ENCODE peak calls at places on chromosomes 16 and 17, in nine cellular contexts. E, F, C, O, P, S, K, J and N are unnamed samples.

GRCh38 chr16:53745126-53745525 is 41.2 kb downstream of the FTO start:
- DNase-seq in S (no peak), C (no peak), F (no peak), K (no peak), P (no peak), O (no peak), J (no peak), E (no peak), N (no peak)

GRCh38 chr16:70706948-70707465 is 21.2 kb upstream of the MTSS2 start:
- DNase-seq in F (no peak), K (no peak), S (no peak), O (no peak), E (no peak), J (no peak), C (no peak), P (no peak), N (no peak)

GRCh38 chr16:25411376-25412081 is 153.9 kb upstream of the ZKSCAN2 start:
- DNase-seq in P (no peak), O (no peak), K (no peak), J (no peak), E (no peak), S (no peak), C (no peak), F (peak; percentile 35), N (no peak)

GRCh38 chr17:48002208-48002919 is 31.5 kb downstream of the CDK5RAP3 start:
- DNase-seq in E (peak; percentile 67), P (no peak), F (no peak), S (no peak), O (no peak), K (no peak), C (no peak), J (no peak), N (peak; percentile 15)

GRCh38 chr17:68906638-68907037 is 48.6 kb downstream of the ABCA8 start:
- DNase-seq in O (no peak), S (no peak), J (no peak), E (no peak), C (no peak), K (no peak), P (no peak), F (no peak), N (no peak)

GRCh38 chr17:62824290-62825135 is 16.4 kb upstream of the MARCHF10 start:
- DNase-seq in C (no peak), J (no peak), K (no peak), O (peak; percentile 61), S (no peak), F (no peak), P (no peak), E (no peak), N (no peak)

GRCh38 chr16:24035127-24035842 is 199.5 kb downstream of the PRKCB start:
- DNase-seq in K (no peak), E (no peak), O (no peak), S (no peak), F (no peak), J (no peak), C (no peak), P (no peak), N (no peak)

GRCh38 chr16:86196687-86197391 is 297.9 kb downstream of the IRF8 start:
- DNase-seq in S (no peak), E (no peak), K (no peak), F (no peak), J (no peak), P (no peak), C (no peak), O (no peak), N (no peak)

GRCh38 chr16:76059186-76059585 is 218.0 kb upstream of the CNTNAP4 start:
- DNase-seq in P (no peak), K (no peak), S (no peak), E (no peak), J (no peak), C (no peak), F (no peak), O (no peak), N (no peak)

GRCh38 chr16:306911-307370 is 24.0 kb downstream of the PDIA2 start:
- DNase-seq in C (no peak), J (no peak), O (no peak), P (no peak), S (no peak), K (peak; percentile 11), E (no peak), F (no peak), N (peak; percentile 46)

GRCh38 chr16:87226926-87227650 is 90.1 kb downstream of the C16orf95 start:
- DNase-seq in S (no peak), J (no peak), E (no peak), F (no peak), K (no peak), P (no peak), C (no peak), O (no peak), N (no peak)

GRCh38 chr16:31008154-31008950 is 2.1 kb downstream of the STX1B start:
- DNase-seq in O (no peak), C (no peak), E (no peak), P (no peak), S (no peak), J (no peak), F (no peak), K (no peak), N (no peak)

GRCh38 chr17:60102632-60103047 is 23.9 kb upstream of the HEATR6 start:
- DNase-seq in F (no peak), J (peak; percentile 25), E (no peak), P (peak; percentile 59), S (no peak), C (no peak), K (no peak), O (no peak), N (no peak)

GRCh38 chr17:79922161-79922569 is 82.9 kb upstream of the CBX4 start:
- DNase-seq in K (no peak), O (no peak), J (peak; percentile 61), E (no peak), P (no peak), S (no peak), C (no peak), F (no peak), N (no peak)

GRCh38 chr16:65353183-65353582 is 231.3 kb upstream of the CDH11 start:
- DNase-seq in K (no peak), O (no peak), S (no peak), P (no peak), F (no peak), C (no peak), J (no peak), E (no peak), N (no peak)

GRCh38 chr16:82329504-82330192 is 159.6 kb upstream of the MPHOSPH6 start:
- DNase-seq in K (peak; percentile 97), C (no peak), J (no peak), S (no peak), O (no peak), P (no peak), E (no peak), F (peak; percentile 91), N (peak; percentile 99)

GRCh38 chr17:12900474-12900873 is 111.2 kb downstream of the ARHGAP44 start:
- DNase-seq in S (no peak), O (no peak), J (no peak), K (no peak), E (no peak), F (no peak), P (no peak), C (no peak), N (no peak)

GRCh38 chr16:56673916-56674315 is 4.3 kb downstream of the MT1H start:
- DNase-seq in S (no peak), F (no peak), K (no peak), J (no peak), C (no peak), P (no peak), O (no peak), E (no peak), N (no peak)

GRCh38 chr16:50985733-50986132 is 165.3 kb downstream of the SALL1 start:
- DNase-seq in S (no peak), K (no peak), F (no peak), P (no peak), O (no peak), J (no peak), C (no peak), E (no peak), N (no peak)

GRCh38 chr16:63983401-63983800 is 1138.5 kb downstream of the CDH11 start:
- DNase-seq in P (no peak), F (peak; percentile 67), S (no peak), E (no peak), O (no peak), C (no peak), K (no peak), J (no peak), N (peak; percentile 63)

GRCh38 chr16:4111748-4112696 is 4.2 kb downstream of the ADCY9 start:
- DNase-seq in C (no peak), J (peak; percentile 41), E (no peak), O (no peak), S (no peak), F (no peak), P (no peak), K (no peak), N (no peak)

GRCh38 chr17:8710766-8711165 is 33.9 kb downstream of the CCDC42 start:
- DNase-seq in K (no peak), J (no peak), C (no peak), F (no peak), P (no peak), E (no peak), S (no peak), O (no peak), N (no peak)

GRCh38 chr16:57871457-57871856 is 69.2 kb upstream of the KIFC3 start:
- DNase-seq in E (no peak), S (no peak), K (no peak), P (no peak), F (no peak), J (no peak), O (no peak), C (no peak), N (no peak)

GRCh38 chr17:61389670-61390478 is 9.8 kb upstream of the TBX2 start:
- DNase-seq in S (no peak), K (no peak), J (no peak), E (no peak), F (peak; percentile 11), P (peak; percentile 67), C (no peak), O (no peak), N (no peak)

GRCh38 chr17:57530026-57530425 is 215.1 kb downstream of the CCDC182 start:
- DNase-seq in F (no peak), S (no peak), P (no peak), J (no peak), O (no peak), C (no peak), K (no peak), E (no peak), N (no peak)

GRCh38 chr16:86763819-86764218 is 185.5 kb downstream of the FOXL1 start:
- DNase-seq in C (no peak), O (no peak), J (no peak), P (no peak), S (no peak), K (no peak), F (no peak), E (no peak), N (no peak)

GRCh38 chr17:80220709-80221215 is 535 bp downstream of the SLC26A11 start:
- DNase-seq in S (no peak), C (no peak), F (peak; percentile 7), O (no peak), J (peak; percentile 29), K (no peak), P (no peak), E (no peak), N (no peak)

GRCh38 chr17:82876602-82877391 is 37.0 kb upstream of the ZNF750 start:
- DNase-seq in C (no peak), J (peak; percentile 70), S (no peak), O (no peak), P (peak; percentile 87), K (no peak), F (peak; percentile 85), E (no peak), N (peak; percentile 29)

GRCh38 chr17:82201498-82201910 is 11.1 kb downstream of the CCDC57 start:
- DNase-seq in E (no peak), P (no peak), C (no peak), S (no peak), K (no peak), J (no peak), F (peak; percentile 28), O (no peak), N (peak; percentile 28)